ENCODE peak calls at places on chromosome 16, in eight cellular contexts. P is SK-MEL-5; C is cardiac muscle cell; A is CD4-positive, alpha-beta T cell; U is M059J; Q is T-helper 2 cell; E is NCI-H748 treated with DMSO at 0.1 percent for 48 hours; I is colonic mucosa. Y is an unnamed sample.

GRCh38 chr16:12063004-12063395 is 86.5 kb downstream of the SNX29 start:
- DNase-seq in P (no peak), C (no peak), A (no peak), U (no peak), Q (no peak), E (no peak), I (no peak), Y (no peak)

GRCh38 chr16:2470603-2471015 is 488 bp upstream of the NTN3 start:
- DNase-seq in P (no peak), C (no peak), A (no peak), U (peak), Q (no peak), E (no peak), I (no peak), Y (no peak)

GRCh38 chr16:85291302-85292148 is 179.3 kb upstream of the CIBAR2 start:
- DNase-seq in P (peak), C (peak), A (no peak), U (no peak), Q (no peak), E (no peak), I (peak), Y (no peak)

GRCh38 chr16:82755570-82756282 is 129.0 kb downstream of the CDH13 start:
- DNase-seq in P (peak), C (peak), A (no peak), U (peak), Q (no peak), E (no peak), I (no peak), Y (no peak)

GRCh38 chr16:85627835-85628556 is 14.9 kb downstream of the GSE1 start:
- DNase-seq in P (no peak), C (no peak), A (no peak), U (no peak), Q (no peak), E (no peak), I (no peak), Y (no peak)

GRCh38 chr16:87351320-87351698 is 32.3 kb downstream of the FBXO31 start:
- DNase-seq in P (no peak), C (no peak), A (no peak), U (no peak), Q (no peak), E (no peak), I (no peak), Y (no peak)

GRCh38 chr16:87267566-87267965 is 49.6 kb downstream of the C16orf95 start:
- DNase-seq in P (no peak), C (no peak), A (no peak), U (no peak), Q (no peak), E (no peak), I (no peak), Y (no peak)

GRCh38 chr16:72835041-72835440 is 212.9 kb downstream of the ZFHX3 start:
- DNase-seq in P (no peak), C (no peak), A (no peak), U (no peak), Q (no peak), E (no peak), I (no peak), Y (no peak)

GRCh38 chr16:30406911-30407793 is at the start of gene ZNF771:
- DNase-seq in P (peak), C (peak), A (peak), U (peak), Q (peak), E (peak), I (peak), Y (peak)

GRCh38 chr16:73058221-73058615 is 10.3 kb upstream of the ZFHX3 start:
- DNase-seq in P (peak), C (peak), A (no peak), U (peak), Q (no peak), E (no peak), I (no peak), Y (peak)

GRCh38 chr16:68792465-68793324 is 50.6 kb upstream of the TANGO6 start:
- DNase-seq in P (no peak), C (peak), A (no peak), U (peak), Q (no peak), E (no peak), I (peak), Y (peak)

GRCh38 chr16:34050787-34051320 is 591.4 kb downstream of the TP53TG3F start:
- DNase-seq in P (no peak), C (no peak), A (no peak), U (no peak), Q (no peak), E (no peak), I (no peak), Y (no peak)

GRCh38 chr16:24700549-24701392 is 28.7 kb upstream of the TNRC6A start:
- DNase-seq in P (peak), C (peak), A (no peak), U (peak), Q (no peak), E (no peak), I (peak), Y (peak)

GRCh38 chr16:85475233-85475632 is 137.9 kb upstream of the GSE1 start:
- DNase-seq in P (no peak), C (no peak), A (no peak), U (no peak), Q (no peak), E (no peak), I (no peak), Y (no peak)

GRCh38 chr16:10736926-10737625 is 6.6 kb upstream of the NUBP1 start:
- DNase-seq in P (peak), C (peak), A (peak), U (peak), Q (no peak), E (peak), I (peak), Y (peak)

GRCh38 chr16:60902114-60902513 is 1134.1 kb downstream of the CDH8 start:
- DNase-seq in P (no peak), C (no peak), A (no peak), U (no peak), Q (no peak), E (no peak), I (no peak), Y (no peak)

GRCh38 chr16:31504159-31504558 is 4.0 kb downstream of the RUSF1 start:
- DNase-seq in P (no peak), C (no peak), A (no peak), U (no peak), Q (no peak), E (no peak), I (no peak), Y (no peak)

GRCh38 chr16:80614908-80615696 is 74.3 kb downstream of the DYNLRB2 start:
- DNase-seq in P (no peak), C (peak), A (no peak), U (peak), Q (no peak), E (no peak), I (no peak), Y (peak)

GRCh38 chr16:20393801-20394637 is 10.5 kb downstream of the PDILT start:
- DNase-seq in P (no peak), C (peak), A (no peak), U (peak), Q (no peak), E (no peak), I (peak), Y (no peak)

Y was measured in A172.